ENCODE peak calls at places on chromosomes 11 and 22, in seven cellular contexts. One of them, this sample, is unnamed.
A peak's percentile ranks its signal among the peaks of the same experiment; 100 is the strongest.

GRCh38 chr11:43567396-43567975 is 113.1 kb upstream of the HSD17B12 start:
- DNase-seq in A549: peak; percentile 67
- DNase-seq in IMR-90: peak; percentile 56
- DNase-seq in vagina: no peak
- DNase-seq in mammary epithelial cell: no peak
- DNase-seq in tibial nerve: no peak
- DNase-seq in endodermal cell: peak; percentile 61
- DNase-seq in this sample: peak; percentile 59

GRCh38 chr22:26585104-26585790 is 4.7 kb downstream of the TPST2 start:
- DNase-seq in A549: no peak
- DNase-seq in IMR-90: peak; percentile 79
- DNase-seq in vagina: no peak
- DNase-seq in mammary epithelial cell: peak; percentile 67
- DNase-seq in tibial nerve: no peak
- DNase-seq in endodermal cell: no peak
- DNase-seq in this sample: no peak

GRCh38 chr11:61679893-61680621 is at the start of gene DAGLA:
- DNase-seq in A549: peak; percentile 66
- DNase-seq in IMR-90: peak; percentile 43
- DNase-seq in vagina: no peak
- DNase-seq in mammary epithelial cell: peak; percentile 33
- DNase-seq in tibial nerve: peak; percentile 57
- DNase-seq in endodermal cell: peak; percentile 88
- DNase-seq in this sample: peak; percentile 59

GRCh38 chr11:33622231-33622630 is 78.4 kb downstream of the C11orf91 start:
- DNase-seq in A549: no peak
- DNase-seq in IMR-90: peak; percentile 63
- DNase-seq in vagina: no peak
- DNase-seq in mammary epithelial cell: peak; percentile 42
- DNase-seq in tibial nerve: no peak
- DNase-seq in endodermal cell: no peak
- DNase-seq in this sample: no peak

GRCh38 chr22:30876221-30876751 is 92.3 kb downstream of the MORC2 start:
- DNase-seq in A549: no peak
- DNase-seq in IMR-90: no peak
- DNase-seq in vagina: no peak
- DNase-seq in mammary epithelial cell: no peak
- DNase-seq in tibial nerve: no peak
- DNase-seq in endodermal cell: peak; percentile 38
- DNase-seq in this sample: no peak

GRCh38 chr11:94897330-94897768 is 76.0 kb downstream of the CWC15 start:
- DNase-seq in A549: peak; percentile 10
- DNase-seq in IMR-90: peak; percentile 45
- DNase-seq in vagina: no peak
- DNase-seq in mammary epithelial cell: peak; percentile 21
- DNase-seq in tibial nerve: peak; percentile 53
- DNase-seq in endodermal cell: peak; percentile 82
- DNase-seq in this sample: peak; percentile 45

GRCh38 chr11:6390718-6391547 is 659 bp downstream of the SMPD1 start:
- DNase-seq in A549: no peak
- DNase-seq in IMR-90: no peak
- DNase-seq in vagina: no peak
- DNase-seq in mammary epithelial cell: no peak
- DNase-seq in tibial nerve: no peak
- DNase-seq in endodermal cell: no peak
- DNase-seq in this sample: no peak

GRCh38 chr11:64799256-64799924 is 3.6 kb downstream of the MAP4K2 start:
- DNase-seq in A549: no peak
- DNase-seq in IMR-90: no peak
- DNase-seq in vagina: no peak
- DNase-seq in mammary epithelial cell: no peak
- DNase-seq in tibial nerve: no peak
- DNase-seq in endodermal cell: no peak
- DNase-seq in this sample: peak; percentile 62

GRCh38 chr11:33899383-33900037 is 7.6 kb upstream of the LMO2 start:
- DNase-seq in A549: peak; percentile 53
- DNase-seq in IMR-90: peak; percentile 66
- DNase-seq in vagina: no peak
- DNase-seq in mammary epithelial cell: peak; percentile 62
- DNase-seq in tibial nerve: peak; percentile 60
- DNase-seq in endodermal cell: no peak
- DNase-seq in this sample: no peak

GRCh38 chr11:61828629-61829407 is 718 bp downstream of the FADS2 start:
- DNase-seq in A549: peak; percentile 75
- DNase-seq in IMR-90: no peak
- DNase-seq in vagina: no peak
- DNase-seq in mammary epithelial cell: peak; percentile 7
- DNase-seq in tibial nerve: no peak
- DNase-seq in endodermal cell: peak; percentile 82
- DNase-seq in this sample: peak; percentile 74

GRCh38 chr11:76669901-76670474 is 559 bp downstream of the LRRC32 start:
- DNase-seq in A549: no peak
- DNase-seq in IMR-90: peak; percentile 88
- DNase-seq in vagina: no peak
- DNase-seq in mammary epithelial cell: no peak
- DNase-seq in tibial nerve: peak; percentile 13
- DNase-seq in endodermal cell: peak; percentile 56
- DNase-seq in this sample: no peak

GRCh38 chr11:19938051-19938856 is 222.0 kb downstream of the DBX1 start:
- DNase-seq in A549: peak; percentile 69
- DNase-seq in IMR-90: peak; percentile 54
- DNase-seq in vagina: peak; percentile 7
- DNase-seq in mammary epithelial cell: peak; percentile 46
- DNase-seq in tibial nerve: no peak
- DNase-seq in endodermal cell: peak; percentile 90
- DNase-seq in this sample: peak; percentile 55

GRCh38 chr22:36986242-36986821 is 32.9 kb downstream of the TST start:
- DNase-seq in A549: no peak
- DNase-seq in IMR-90: no peak
- DNase-seq in vagina: no peak
- DNase-seq in mammary epithelial cell: no peak
- DNase-seq in tibial nerve: no peak
- DNase-seq in endodermal cell: peak; percentile 85
- DNase-seq in this sample: peak; percentile 55

GRCh38 chr11:3217751-3218482 is 696 bp downstream of the MRGPRG start:
- DNase-seq in A549: no peak
- DNase-seq in IMR-90: no peak
- DNase-seq in vagina: no peak
- DNase-seq in mammary epithelial cell: no peak
- DNase-seq in tibial nerve: no peak
- DNase-seq in endodermal cell: peak; percentile 40
- DNase-seq in this sample: no peak

GRCh38 chr22:30782613-30783012 is 87.9 kb downstream of the OSBP2 start:
- DNase-seq in A549: no peak
- DNase-seq in IMR-90: peak; percentile 54
- DNase-seq in vagina: no peak
- DNase-seq in mammary epithelial cell: no peak
- DNase-seq in tibial nerve: no peak
- DNase-seq in endodermal cell: no peak
- DNase-seq in this sample: no peak

GRCh38 chr22:36339171-36340065 is 48.3 kb downstream of the MYH9 start:
- DNase-seq in A549: no peak
- DNase-seq in IMR-90: peak; percentile 78
- DNase-seq in vagina: no peak
- DNase-seq in mammary epithelial cell: peak; percentile 73
- DNase-seq in tibial nerve: no peak
- DNase-seq in endodermal cell: no peak
- DNase-seq in this sample: no peak

GRCh38 chr11:27319065-27319464 is 44.0 kb downstream of the CCDC34 start:
- DNase-seq in A549: peak; percentile 58
- DNase-seq in IMR-90: peak; percentile 72
- DNase-seq in vagina: no peak
- DNase-seq in mammary epithelial cell: peak; percentile 81
- DNase-seq in tibial nerve: no peak
- DNase-seq in endodermal cell: no peak
- DNase-seq in this sample: peak; percentile 77

GRCh38 chr11:116861539-116861938 is 24.1 kb upstream of the APOA1 start:
- DNase-seq in A549: no peak
- DNase-seq in IMR-90: peak; percentile 83
- DNase-seq in vagina: no peak
- DNase-seq in mammary epithelial cell: peak; percentile 79
- DNase-seq in tibial nerve: no peak
- DNase-seq in endodermal cell: no peak
- DNase-seq in this sample: no peak

GRCh38 chr22:32103648-32104326 is 55.3 kb downstream of the C22orf42 start:
- DNase-seq in A549: no peak
- DNase-seq in IMR-90: peak; percentile 3
- DNase-seq in vagina: no peak
- DNase-seq in mammary epithelial cell: no peak
- DNase-seq in tibial nerve: no peak
- DNase-seq in endodermal cell: no peak
- DNase-seq in this sample: no peak

GRCh38 chr11:96752221-96752620 is 362.4 kb downstream of the JRKL start:
- DNase-seq in A549: no peak
- DNase-seq in IMR-90: no peak
- DNase-seq in vagina: no peak
- DNase-seq in mammary epithelial cell: no peak
- DNase-seq in tibial nerve: no peak
- DNase-seq in endodermal cell: no peak
- DNase-seq in this sample: no peak

GRCh38 chr11:36540998-36541397 is 26.8 kb upstream of the RAG1 start:
- DNase-seq in A549: no peak
- DNase-seq in IMR-90: peak; percentile 45
- DNase-seq in vagina: no peak
- DNase-seq in mammary epithelial cell: peak; percentile 53
- DNase-seq in tibial nerve: no peak
- DNase-seq in endodermal cell: peak; percentile 79
- DNase-seq in this sample: peak; percentile 77
- TF ChIP-seq CTCF in A549: peak; percentile 4
- TF ChIP-seq CTCF in IMR-90: peak; percentile 28
- TF ChIP-seq CTCF in vagina: no peak
- TF ChIP-seq CTCF in mammary epithelial cell: peak; percentile 27
- TF ChIP-seq CTCF in tibial nerve: no peak
- TF ChIP-seq CTCF in endodermal cell: peak; percentile 62
- TF ChIP-seq CTCF in this sample: peak; percentile 49

DNA sequence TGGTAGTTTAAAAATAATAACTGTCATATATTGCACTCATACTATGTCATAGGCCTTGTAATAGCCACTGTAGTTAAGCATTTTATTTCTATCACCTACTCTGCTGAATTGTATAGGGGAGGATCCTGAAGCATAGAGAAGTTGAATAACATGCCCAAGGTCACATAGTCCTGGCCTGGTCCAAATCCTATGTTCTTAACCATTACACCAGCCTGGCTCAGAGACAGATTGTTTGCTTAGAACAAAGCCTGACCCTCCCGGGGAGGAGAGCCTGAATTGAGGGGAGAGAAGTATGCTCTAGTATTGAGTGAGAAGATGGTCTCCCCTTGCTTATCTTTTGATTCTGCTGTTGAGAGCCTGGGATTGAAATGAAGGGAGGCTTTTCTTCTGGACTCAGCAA is 2.2 kb downstream of the NEU3 start:
- DNase-seq in A549: no peak
- DNase-seq in IMR-90: no peak
- DNase-seq in vagina: no peak
- DNase-seq in mammary epithelial cell: no peak
- DNase-seq in tibial nerve: no peak
- DNase-seq in endodermal cell: no peak
- DNase-seq in this sample: no peak
- H3K4me3 ChIP-seq in A549: no peak overlapping the region
- H3K4me3 ChIP-seq in IMR-90: no peak overlapping the region
- H3K4me3 ChIP-seq in vagina: no peak overlapping the region
- H3K4me3 ChIP-seq in mammary epithelial cell: no peak overlapping the region
- H3K4me3 ChIP-seq in tibial nerve: no peak overlapping the region
- H3K4me3 ChIP-seq in endodermal cell: no peak overlapping the region
- H3K4me3 ChIP-seq in this sample: peak overlapping the region; percentile 93

GRCh38 chr22:21642584-21643448 is 714 bp downstream of the SDF2L1 start:
- DNase-seq in A549: peak; percentile 51
- DNase-seq in IMR-90: peak; percentile 44
- DNase-seq in vagina: no peak
- DNase-seq in mammary epithelial cell: peak; percentile 62
- DNase-seq in tibial nerve: no peak
- DNase-seq in endodermal cell: peak; percentile 90
- DNase-seq in this sample: peak; percentile 77

GRCh38 chr22:21643533-21644357 is 1.6 kb downstream of the SDF2L1 start:
- DNase-seq in A549: no peak
- DNase-seq in IMR-90: no peak
- DNase-seq in vagina: no peak
- DNase-seq in mammary epithelial cell: no peak
- DNase-seq in tibial nerve: no peak
- DNase-seq in endodermal cell: no peak
- DNase-seq in this sample: no peak

GRCh38 chr22:21650823-21651520 is 8.9 kb downstream of the SDF2L1 start:
- DNase-seq in A549: no peak
- DNase-seq in IMR-90: no peak
- DNase-seq in vagina: no peak
- DNase-seq in mammary epithelial cell: no peak
- DNase-seq in tibial nerve: no peak
- DNase-seq in endodermal cell: peak; percentile 66
- DNase-seq in this sample: peak; percentile 37

GRCh38 chr22:21650280-21650679 is 8.2 kb downstream of the SDF2L1 start:
- DNase-seq in A549: no peak
- DNase-seq in IMR-90: no peak
- DNase-seq in vagina: no peak
- DNase-seq in mammary epithelial cell: no peak
- DNase-seq in tibial nerve: no peak
- DNase-seq in endodermal cell: no peak
- DNase-seq in this sample: no peak

DNA sequence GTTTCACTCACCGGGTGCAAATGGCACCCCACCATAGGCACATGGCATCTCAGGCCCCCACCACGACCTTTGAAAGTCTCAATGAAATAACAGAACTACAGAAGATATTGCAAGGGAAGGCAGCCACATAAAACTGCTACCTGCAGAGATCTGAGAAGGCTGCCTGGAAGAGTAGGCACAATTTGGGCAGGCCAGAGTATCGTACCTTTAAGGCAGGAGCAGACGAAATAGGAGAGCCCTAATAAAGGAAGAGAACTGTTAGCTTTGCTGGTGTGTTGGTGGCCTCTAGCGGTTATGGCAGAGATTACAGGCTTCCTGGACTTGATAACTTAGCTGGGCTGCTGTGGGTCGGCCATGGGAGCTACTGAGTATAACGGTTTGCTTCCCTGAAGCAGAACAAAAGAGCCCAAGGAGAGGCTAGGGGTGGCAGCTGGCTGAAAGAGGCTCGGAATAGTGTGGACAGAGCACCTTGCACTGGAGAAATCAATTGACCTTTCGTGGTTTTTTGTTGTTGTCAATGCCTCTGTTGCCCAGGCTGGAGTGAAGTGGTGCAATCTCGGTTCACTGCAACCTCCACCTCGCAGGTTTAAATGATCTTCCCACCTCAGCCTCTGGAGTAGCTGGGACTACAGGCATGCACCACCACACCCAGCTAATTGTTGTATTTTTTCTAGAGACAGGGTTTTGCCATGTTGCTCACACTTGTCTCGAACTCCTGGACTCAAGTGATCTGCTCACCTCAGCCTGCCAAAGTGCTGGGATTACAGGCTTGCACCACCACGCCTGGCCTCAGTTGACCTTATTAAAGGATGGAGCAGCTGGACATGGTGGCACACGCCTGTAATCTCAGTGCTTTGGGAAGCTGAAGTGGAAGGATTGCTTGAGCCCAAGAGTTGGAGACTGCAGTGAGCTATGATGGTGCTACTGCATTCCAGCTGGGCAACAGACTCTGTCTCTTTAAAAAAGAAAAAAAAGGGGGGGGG is 4.8 kb downstream of the SDF2L1 start:
- DNase-seq in A549: peak; percentile 72
- DNase-seq in IMR-90: peak; percentile 74
- DNase-seq in vagina: no peak
- DNase-seq in mammary epithelial cell: peak; percentile 62
- DNase-seq in tibial nerve: peak; percentile 71
- DNase-seq in endodermal cell: peak; percentile 91
- DNase-seq in this sample: peak; percentile 88
- TF ChIP-seq CTCF in A549: peak; percentile 65
- TF ChIP-seq CTCF in IMR-90: peak; percentile 91
- TF ChIP-seq CTCF in vagina: peak; percentile 88
- TF ChIP-seq CTCF in mammary epithelial cell: peak; percentile 88
- TF ChIP-seq CTCF in tibial nerve: peak; percentile 74
- TF ChIP-seq CTCF in endodermal cell: peak; percentile 89
- TF ChIP-seq CTCF in this sample: peak; percentile 90

GRCh38 chr11:122175316-122175715 is 59.3 kb upstream of the BLID start:
- DNase-seq in A549: no peak
- DNase-seq in IMR-90: no peak
- DNase-seq in vagina: no peak
- DNase-seq in mammary epithelial cell: no peak
- DNase-seq in tibial nerve: no peak
- DNase-seq in endodermal cell: no peak
- DNase-seq in this sample: no peak
- H3K4me3 ChIP-seq in A549: no peak overlapping the region
- H3K4me3 ChIP-seq in IMR-90: peak overlapping the region; percentile 32
- H3K4me3 ChIP-seq in vagina: no peak overlapping the region
- H3K4me3 ChIP-seq in mammary epithelial cell: peak overlapping the region; percentile 26
- H3K4me3 ChIP-seq in tibial nerve: no peak overlapping the region
- H3K4me3 ChIP-seq in endodermal cell: no peak overlapping the region
- H3K4me3 ChIP-seq in this sample: no peak overlapping the region